ENCODE peak calls at places on chromosomes 1 and 21, in nine cellular contexts. A, K, G, V, Q, I, L, Z and P are unnamed samples.

GRCh38 chr1:182752077-182752826 is 37.3 kb upstream of the NPL start:
- DNase-seq in V (peak), L (no peak), Z (no peak), A (no peak), I (no peak), K (no peak), Q (no peak), G (peak), P (no peak)

GRCh38 chr1:33042836-33043235 is 6.2 kb upstream of the AK2 start:
- DNase-seq in A (no peak), Q (no peak), K (no peak), G (no peak), Z (no peak), L (no peak), V (no peak), I (no peak), P (no peak)

GRCh38 chr1:246573481-246573880 is 7.2 kb downstream of the CNST start:
- DNase-seq in Z (no peak), I (no peak), Q (no peak), G (no peak), V (no peak), L (no peak), K (no peak), A (no peak), P (no peak)

GRCh38 chr21:31667639-31668038 is 8.1 kb downstream of the SOD1 start:
- DNase-seq in L (no peak), K (no peak), Z (no peak), G (no peak), Q (peak), A (no peak), V (no peak), I (no peak), P (no peak)

GRCh38 chr1:51433269-51433971 is 85.6 kb downstream of the EPS15 start:
- DNase-seq in A (no peak), K (no peak), Z (no peak), Q (no peak), L (no peak), G (no peak), V (no peak), I (no peak), P (no peak)

GRCh38 chr1:204621391-204621790 is 64.1 kb downstream of the LRRN2 start:
- DNase-seq in L (no peak), K (no peak), I (no peak), V (no peak), Q (no peak), Z (no peak), G (no peak), A (no peak), P (no peak)

GRCh38 chr1:235633220-235633540 is 16.4 kb downstream of the GNG4 start:
- DNase-seq in A (no peak), V (no peak), G (no peak), Q (no peak), K (no peak), L (no peak), I (no peak), Z (no peak), P (no peak)

GRCh38 chr1:193676996-193677569 is 490.7 kb upstream of the B3GALT2 start:
- DNase-seq in L (no peak), I (no peak), Z (no peak), V (no peak), K (no peak), G (no peak), A (no peak), Q (no peak), P (no peak)

GRCh38 chr1:234277161-234277868 is 95.9 kb upstream of the COA6 start:
- DNase-seq in I (no peak), V (no peak), K (no peak), Z (no peak), G (no peak), A (no peak), Q (no peak), L (no peak), P (no peak)

GRCh38 chr1:17551755-17552234 is 12.3 kb downstream of the ARHGEF10L start:
- DNase-seq in Q (no peak), A (no peak), K (no peak), V (peak), L (no peak), I (no peak), G (no peak), Z (no peak), P (no peak)

GRCh38 chr1:228272831-228273571 is 65.2 kb downstream of the OBSCN start:
- DNase-seq in L (no peak), Q (no peak), K (no peak), G (no peak), I (no peak), A (no peak), V (peak), Z (no peak), P (no peak)

GRCh38 chr1:109306832-109307362 is at the start of gene MYBPHL:
- DNase-seq in V (no peak), A (no peak), G (no peak), I (no peak), K (no peak), Z (no peak), L (no peak), Q (no peak), P (no peak)

GRCh38 chr1:199751962-199752687 is 275.4 kb upstream of the NR5A2 start:
- DNase-seq in K (no peak), V (no peak), I (no peak), Q (no peak), A (no peak), G (no peak), L (no peak), Z (no peak), P (no peak)

GRCh38 chr21:43355196-43355924 is 71.6 kb downstream of the SIK1 start:
- DNase-seq in Z (no peak), A (no peak), L (no peak), K (no peak), Q (no peak), G (no peak), I (no peak), V (no peak), P (no peak)

GRCh38 chr1:193519922-193520321 is 333.5 kb upstream of the B3GALT2 start:
- DNase-seq in G (no peak), Q (no peak), V (no peak), K (no peak), I (no peak), A (no peak), Z (no peak), L (no peak), P (no peak)

GRCh38 chr21:43290529-43291346 is 121.9 kb downstream of the CRYAA start:
- DNase-seq in L (no peak), I (no peak), A (no peak), V (peak), Z (no peak), G (no peak), Q (no peak), K (peak), P (no peak)

GRCh38 chr1:33015216-33015615 is 21.5 kb downstream of the AK2 start:
- DNase-seq in V (no peak), G (no peak), Q (no peak), L (no peak), K (no peak), I (no peak), Z (no peak), A (no peak), P (no peak)

GRCh38 chr1:201313086-201313485 is 29.8 kb downstream of the PKP1 start:
- DNase-seq in A (no peak), V (no peak), Z (no peak), Q (no peak), I (no peak), G (no peak), L (no peak), K (no peak), P (no peak)

GRCh38 chr1:195766709-195767108 is 841.5 kb downstream of the KCNT2 start:
- DNase-seq in Q (peak), I (no peak), K (no peak), L (no peak), A (no peak), V (no peak), Z (no peak), G (no peak), P (no peak)

GRCh38 chr21:39182484-39183271 is 573 bp downstream of the PSMG1 start:
- DNase-seq in K (no peak), A (no peak), G (no peak), L (no peak), Q (peak), V (no peak), Z (no peak), I (no peak), P (no peak)

GRCh38 chr1:24555591-24556413 is at the start of gene NCMAP:
- DNase-seq in Q (no peak), I (peak), G (no peak), V (peak), L (no peak), K (peak), Z (peak), A (peak), P (no peak)

GRCh38 chr1:239952348-239953307 is 139.1 kb upstream of the FMN2 start:
- DNase-seq in A (no peak), I (no peak), Z (no peak), K (no peak), Q (peak), G (no peak), L (no peak), V (no peak), P (no peak)

GRCh38 chr1:57422271-57423134 is 1.4 kb downstream of the DAB1 start:
- DNase-seq in G (no peak), Z (no peak), Q (no peak), K (no peak), A (no peak), V (peak), L (no peak), I (no peak), P (peak)

DNA sequence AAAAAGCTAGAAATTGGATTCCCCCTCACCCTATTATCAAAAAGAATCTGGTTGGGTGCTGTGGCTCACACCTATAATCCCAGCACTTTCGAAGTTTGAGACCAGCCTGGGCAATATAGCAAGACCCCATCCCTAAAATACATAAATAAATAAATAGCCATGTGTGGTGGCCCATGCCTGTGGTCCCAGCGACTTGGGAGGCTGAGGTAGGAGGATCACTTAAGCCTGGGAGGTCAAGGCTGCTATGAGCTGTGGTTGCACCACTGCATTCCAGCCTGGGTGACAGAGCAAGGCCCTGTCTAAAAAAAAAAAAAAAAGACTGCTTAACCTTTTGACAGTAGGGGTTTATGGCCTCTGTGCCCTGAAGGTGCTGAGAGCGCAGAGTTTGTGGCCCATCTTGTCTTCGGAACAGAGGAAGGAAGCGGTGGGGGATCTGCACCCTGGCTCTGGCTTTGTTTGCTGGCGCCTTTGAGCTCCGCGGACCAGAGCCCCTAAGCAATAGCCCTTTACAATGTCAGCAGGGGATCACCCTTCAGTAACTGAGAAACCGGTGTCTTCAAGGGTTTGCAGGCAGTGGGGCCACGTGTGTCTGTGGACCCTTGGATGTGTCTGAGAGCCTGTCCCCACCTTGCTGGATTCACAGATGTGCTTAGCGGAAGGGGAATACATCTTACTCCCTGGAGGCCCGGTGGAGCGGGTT is 22.0 kb downstream of the SLC2A7 start:
- DNase-seq in L (no peak), A (no peak), G (no peak), Z (no peak), V (no peak), I (no peak), Q (no peak), K (no peak), P (no peak)
- H3K27ac ChIP-seq in L (no peak), A (no peak), G (no peak), Z (no peak), V (no peak), I (no peak), Q (no peak), K (no peak), P (no peak)

DNA sequence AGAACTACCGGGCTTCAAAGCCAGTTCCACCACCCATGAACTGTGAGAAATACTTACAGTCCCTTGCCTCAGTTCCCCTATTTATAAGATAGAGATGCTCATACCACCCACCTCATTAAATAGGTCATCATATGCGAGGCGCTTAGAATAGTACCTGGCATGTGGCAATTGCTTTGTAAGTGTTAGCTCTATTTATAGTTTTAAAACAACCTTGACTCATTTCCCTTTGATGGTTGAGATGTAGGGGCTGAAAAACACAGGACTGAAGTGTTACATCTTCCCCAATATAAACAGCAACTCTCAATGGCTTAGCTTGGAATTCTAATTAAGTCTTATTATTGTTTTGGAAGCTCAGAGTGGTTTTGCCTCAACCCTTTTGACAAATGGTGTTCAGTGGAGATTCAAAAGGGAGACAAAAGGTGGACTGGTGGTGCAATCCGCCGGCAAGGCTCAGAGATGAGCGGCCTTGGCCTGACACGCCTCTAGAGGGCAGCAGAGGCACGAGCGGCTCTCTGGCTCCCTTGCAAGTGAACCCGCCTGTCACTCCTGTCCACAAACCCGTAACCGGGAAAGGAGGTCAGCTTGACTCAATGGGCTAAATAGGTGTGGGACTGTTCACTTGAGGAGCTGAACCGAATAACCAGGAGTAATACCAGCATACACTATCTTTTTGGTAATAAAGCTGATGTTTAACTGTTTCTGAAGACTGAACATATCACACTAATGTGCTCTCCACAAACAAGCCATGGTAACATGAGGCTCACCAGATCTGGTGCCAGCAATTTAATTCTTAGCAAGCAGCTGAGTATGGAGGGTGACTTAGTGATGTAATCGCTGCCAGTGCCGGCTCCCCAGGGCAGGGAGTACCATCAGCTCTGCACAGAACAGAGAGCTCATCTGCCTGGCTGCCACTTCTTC is 19.5 kb upstream of the SMYD2 start:
- DNase-seq in I (peak), A (peak), Z (peak), V (peak), L (peak), K (peak), G (peak), Q (peak), P (peak)
- H3K27ac ChIP-seq in I (no peak), A (no peak), Z (no peak), V (peak), L (no peak), K (no peak), G (no peak), Q (no peak), P (no peak)

DNA sequence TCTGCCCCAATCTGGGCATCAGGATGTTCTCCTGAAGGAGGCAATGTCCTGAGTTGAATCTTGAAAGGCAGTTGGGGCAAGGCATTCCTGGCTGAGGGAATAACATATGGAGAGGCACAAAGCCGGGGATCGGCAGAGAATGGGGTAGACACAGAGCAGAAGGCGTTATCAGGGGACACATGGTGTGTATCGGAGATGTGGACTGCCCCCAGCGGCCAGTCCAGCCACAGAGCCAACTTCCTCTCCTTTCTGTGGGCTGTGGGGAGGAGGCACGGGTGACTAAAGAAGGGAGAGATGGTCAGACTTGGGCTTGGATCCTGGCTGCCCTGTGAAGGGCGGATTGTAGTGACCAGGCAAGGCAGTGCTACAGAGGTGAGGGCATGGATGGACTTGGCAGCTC is 32.1 kb downstream of the FOXD2 start:
- DNase-seq in I (no peak), Z (no peak), V (no peak), L (no peak), G (no peak), K (no peak), Q (no peak), A (no peak), P (no peak)
- H3K27ac ChIP-seq in I (no peak), Z (no peak), V (no peak), L (no peak), G (no peak), K (no peak), Q (no peak), A (no peak), P (no peak)

GRCh38 chr1:15742339-15742801 is at the start of gene TMEM82:
- DNase-seq in Z (no peak), A (no peak), Q (no peak), I (peak), V (no peak), G (no peak), K (peak), L (no peak), P (no peak)
- H3K27ac ChIP-seq in Z (no peak), A (no peak), Q (peak), I (no peak), V (no peak), G (no peak), K (no peak), L (no peak), P (no peak)

DNA sequence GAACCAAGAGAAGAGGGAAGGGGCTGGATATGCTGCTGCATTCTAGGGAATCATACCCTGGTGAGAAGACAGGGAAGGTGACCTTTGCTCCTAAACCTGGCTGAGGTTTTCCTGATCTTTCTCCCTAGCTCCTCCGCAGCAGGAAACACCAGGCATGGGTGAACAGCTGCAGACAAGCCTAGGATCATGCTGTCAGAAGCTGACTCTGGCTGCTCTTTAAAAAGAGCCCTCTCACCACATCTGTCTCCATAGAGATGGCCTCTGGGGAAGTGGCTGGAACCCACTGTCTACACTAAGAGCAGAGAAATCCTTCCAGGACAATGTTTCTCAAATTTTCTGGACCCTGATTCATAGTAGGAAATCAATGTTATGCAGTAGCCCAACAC is 57.6 kb downstream of the CD34 start:
- DNase-seq in V (no peak), L (no peak), Z (no peak), G (no peak), I (no peak), K (no peak), A (no peak), Q (no peak), P (no peak)
- H3K27ac ChIP-seq in V (peak), L (no peak), Z (peak), G (no peak), I (no peak), K (no peak), A (peak), Q (no peak), P (no peak)

DNA sequence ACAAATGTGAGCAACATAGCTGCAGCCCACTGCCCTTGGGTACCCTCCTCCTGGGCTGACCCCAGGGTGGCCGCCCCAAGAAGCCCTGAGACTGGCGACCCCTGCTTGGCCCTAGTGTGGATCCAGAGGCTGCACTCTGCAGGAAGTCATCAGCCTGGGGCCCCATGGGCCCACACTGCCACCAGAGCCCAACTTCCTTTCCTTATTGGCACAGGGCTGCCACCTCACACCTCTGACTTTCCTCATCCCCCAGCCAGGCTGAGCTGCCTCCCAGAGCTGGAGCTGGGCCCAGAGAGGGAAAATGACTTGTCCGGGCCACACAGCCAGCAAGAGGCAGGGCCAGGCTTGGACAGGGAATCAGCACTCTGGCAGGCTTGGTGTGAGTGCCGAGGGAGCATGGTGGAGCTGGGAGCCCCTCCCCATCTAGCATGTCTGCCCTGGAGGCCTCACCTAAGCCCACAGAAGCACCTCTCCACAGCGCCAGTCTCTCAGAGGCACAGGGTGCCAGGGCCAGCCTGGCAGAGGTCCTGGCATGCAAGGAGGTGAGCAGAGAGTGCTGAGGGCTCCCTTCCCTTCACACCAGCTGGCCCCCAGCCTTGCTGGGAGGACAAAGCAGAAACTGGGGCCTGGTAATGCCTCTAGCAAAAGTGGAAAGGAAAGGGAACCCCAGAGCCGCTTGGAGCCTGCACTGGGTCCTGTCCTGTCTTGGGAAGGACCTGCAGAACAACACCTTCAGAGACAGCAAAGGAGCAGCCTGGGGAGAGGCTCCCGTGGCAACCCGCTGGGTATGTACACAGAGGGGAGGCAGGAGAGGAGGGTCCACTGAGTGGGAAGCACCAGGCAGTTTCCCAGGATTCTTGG is 3.2 kb downstream of the RAP1GAP start:
- DNase-seq in V (peak), Q (no peak), Z (no peak), I (no peak), A (no peak), L (no peak), G (no peak), K (no peak), P (no peak)
- H3K27ac ChIP-seq in V (peak), Q (peak), Z (no peak), I (no peak), A (no peak), L (no peak), G (no peak), K (no peak), P (no peak)

GRCh38 chr1:12293416-12293815 is 63.6 kb downstream of the VPS13D start:
- DNase-seq in V (no peak), A (no peak), Z (no peak), Q (no peak), L (no peak), I (no peak), K (no peak), G (no peak), P (no peak)

GRCh38 chr1:12301518-12302237 is 71.8 kb downstream of the VPS13D start:
- DNase-seq in K (no peak), Z (no peak), I (no peak), L (no peak), V (no peak), A (no peak), Q (no peak), G (no peak), P (no peak)

GRCh38 chr1:12300706-12301105 is 70.9 kb downstream of the VPS13D start:
- DNase-seq in G (no peak), L (no peak), K (no peak), V (no peak), Z (no peak), I (no peak), Q (no peak), A (no peak), P (no peak)

GRCh38 chr1:12294076-12294475 is 64.2 kb downstream of the VPS13D start:
- DNase-seq in L (no peak), A (no peak), K (no peak), Q (no peak), V (no peak), G (no peak), Z (no peak), I (no peak), P (no peak)

GRCh38 chr1:12296623-12297022 is 66.8 kb downstream of the VPS13D start:
- DNase-seq in A (no peak), I (no peak), K (no peak), Q (peak), Z (no peak), L (no peak), G (no peak), V (no peak), P (no peak)
- H3K27ac ChIP-seq in A (no peak), I (no peak), K (no peak), Q (no peak), Z (no peak), L (no peak), G (no peak), V (no peak), P (no peak)